ENCODE peak calls at places on chromosome 3, in eight cellular contexts. D, P, C, J, T, O, Z and E are unnamed samples.

GRCh38 chr3:10247679-10248183 is 528 bp upstream of the TATDN2 start:
- DNase-seq in Z (peak; percentile 26), T (no peak), C (no peak), O (no peak), J (no peak), P (no peak), D (no peak), E (no peak)

GRCh38 chr3:29099775-29100174 is 181.1 kb upstream of the RBMS3 start:
- DNase-seq in T (no peak), C (no peak), P (no peak), Z (no peak), J (no peak), D (no peak), O (no peak), E (no peak)

GRCh38 chr3:11477286-11477935 is 166.3 kb downstream of the VGLL4 start:
- DNase-seq in Z (no peak), J (no peak), P (peak; percentile 68), D (no peak), C (no peak), O (no peak), T (peak; percentile 47), E (no peak)

GRCh38 chr3:134606033-134607025 is 44.5 kb downstream of the KY start:
- DNase-seq in Z (no peak), J (no peak), O (no peak), T (no peak), C (no peak), P (no peak), D (no peak), E (no peak)

GRCh38 chr3:158057666-158058065 is 48.6 kb downstream of the SHOX2 start:
- DNase-seq in O (no peak), J (no peak), D (no peak), T (no peak), C (no peak), Z (no peak), P (no peak), E (no peak)

GRCh38 chr3:176951586-176952292 is 245.5 kb downstream of the TBL1XR1 start:
- DNase-seq in O (no peak), P (no peak), C (no peak), J (no peak), D (no peak), Z (no peak), T (no peak), E (no peak)

GRCh38 chr3:178646205-178646604 is 110.0 kb downstream of the KCNMB2 start:
- DNase-seq in Z (no peak), T (no peak), P (no peak), J (no peak), O (no peak), D (no peak), C (no peak), E (no peak)

GRCh38 chr3:77186728-77187127 is 146.8 kb downstream of the ROBO2 start:
- DNase-seq in O (no peak), J (no peak), D (no peak), Z (no peak), C (no peak), T (no peak), P (no peak), E (no peak)

GRCh38 chr3:28703858-28704257 is 355.2 kb upstream of the AZI2 start:
- DNase-seq in Z (no peak), D (no peak), J (no peak), O (no peak), P (no peak), C (no peak), T (no peak), E (no peak)

GRCh38 chr3:45020534-45020933 is 5.6 kb upstream of the CLEC3B start:
- DNase-seq in T (no peak), J (no peak), O (no peak), P (no peak), Z (no peak), C (no peak), D (no peak), E (no peak)